ENCODE peak calls at places on chromosomes 6 and 20, in four cellular contexts. One of them, this sample, is unnamed.

GRCh38 chr6:106509420-106510089 is 119.7 kb downstream of the RTN4IP1 start:
- DNase-seq in esophagus squamous epithelium: no peak
- DNase-seq in Peyer's patch: no peak
- DNase-seq in PC-9: no peak
- DNase-seq in this sample: peak; percentile 73

GRCh38 chr20:47360489-47361267 is 4.2 kb upstream of the ZMYND8 start:
- DNase-seq in esophagus squamous epithelium: peak; percentile 16
- DNase-seq in Peyer's patch: peak; percentile 78
- DNase-seq in PC-9: peak; percentile 84
- DNase-seq in this sample: peak; percentile 55

GRCh38 chr20:12557224-12557623 is 451.5 kb upstream of the SPTLC3 start:
- DNase-seq in esophagus squamous epithelium: no peak
- DNase-seq in Peyer's patch: no peak
- DNase-seq in PC-9: no peak
- DNase-seq in this sample: no peak

GRCh38 chr6:44202332-44202971 is 14.3 kb upstream of the MYMX start:
- DNase-seq in esophagus squamous epithelium: no peak
- DNase-seq in Peyer's patch: no peak
- DNase-seq in PC-9: no peak
- DNase-seq in this sample: no peak

GRCh38 chr6:126955621-126956020 is 162.8 kb upstream of the RSPO3 start:
- DNase-seq in esophagus squamous epithelium: no peak
- DNase-seq in Peyer's patch: no peak
- DNase-seq in PC-9: peak; percentile 65
- DNase-seq in this sample: no peak

GRCh38 chr6:72940265-72940664 is 285.0 kb downstream of the KHDC1L start:
- DNase-seq in esophagus squamous epithelium: no peak
- DNase-seq in Peyer's patch: no peak
- DNase-seq in PC-9: no peak
- DNase-seq in this sample: no peak

GRCh38 chr6:55130806-55131324 is 43.5 kb upstream of the HCRTR2 start:
- DNase-seq in esophagus squamous epithelium: no peak
- DNase-seq in Peyer's patch: no peak
- DNase-seq in PC-9: no peak
- DNase-seq in this sample: no peak

GRCh38 chr6:150622941-150623874 is 23.5 kb downstream of the PLEKHG1 start:
- DNase-seq in esophagus squamous epithelium: no peak
- DNase-seq in Peyer's patch: no peak
- DNase-seq in PC-9: no peak
- DNase-seq in this sample: no peak

DNA sequence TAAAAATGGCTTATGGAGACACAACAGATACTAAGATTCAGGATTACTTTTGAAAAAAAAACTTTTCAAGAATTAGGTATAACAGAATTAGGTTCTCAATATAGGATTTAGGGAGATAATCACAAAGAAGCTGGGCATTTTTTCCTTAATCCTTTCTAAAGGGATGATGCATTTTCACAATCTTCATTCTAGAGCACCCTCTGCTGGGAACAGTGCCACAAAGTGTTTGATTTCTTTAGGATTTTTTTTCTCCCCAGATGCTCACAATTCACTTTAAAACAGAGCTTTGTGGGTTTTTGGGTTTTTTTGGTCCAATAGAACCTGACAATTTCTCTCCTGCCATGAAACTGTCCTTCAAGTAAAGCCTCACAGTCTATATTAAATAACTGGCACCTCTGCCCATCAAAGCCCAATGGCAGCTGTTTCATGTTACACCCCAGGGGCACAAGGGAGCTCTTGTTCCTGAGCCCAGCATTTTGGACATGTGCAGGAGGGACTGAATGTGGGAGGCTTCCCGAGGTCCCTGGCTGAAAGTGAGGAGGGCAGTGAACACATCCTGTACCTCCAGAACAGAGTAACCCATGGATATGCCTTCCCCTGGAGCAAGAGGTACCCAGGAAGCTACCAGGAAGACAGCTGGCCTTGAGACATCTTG is 39.7 kb downstream of the PREP start:
- DNase-seq in esophagus squamous epithelium: no peak
- DNase-seq in Peyer's patch: no peak
- DNase-seq in PC-9: no peak
- DNase-seq in this sample: no peak
- TF ChIP-seq CTCF in esophagus squamous epithelium: no peak
- TF ChIP-seq CTCF in Peyer's patch: peak; percentile 32
- TF ChIP-seq CTCF in PC-9: peak; percentile 61
- TF ChIP-seq CTCF in this sample: no peak

DNA sequence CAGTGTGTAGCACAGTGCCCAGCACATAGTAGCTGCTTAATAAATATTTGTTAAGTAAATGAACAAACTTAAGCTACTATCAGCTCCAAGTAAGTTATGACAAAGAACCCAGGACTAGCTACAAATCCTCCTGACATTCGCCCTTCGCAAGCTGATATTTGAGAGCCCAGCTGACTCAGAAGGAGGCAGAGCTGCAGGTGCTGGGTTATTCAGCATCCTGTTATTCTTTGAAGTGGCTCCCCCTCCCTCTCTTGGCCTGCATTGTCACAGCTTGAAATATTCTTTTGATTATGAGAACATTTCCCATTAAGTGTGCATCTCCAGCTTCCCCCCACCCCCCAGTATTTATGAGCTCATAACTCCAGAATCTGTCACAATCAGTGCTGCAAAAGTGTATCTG is 78.8 kb upstream of the RALY start:
- DNase-seq in esophagus squamous epithelium: no peak
- DNase-seq in Peyer's patch: no peak
- DNase-seq in PC-9: peak; percentile 47
- DNase-seq in this sample: no peak
- TF ChIP-seq CTCF in esophagus squamous epithelium: no peak
- TF ChIP-seq CTCF in Peyer's patch: no peak
- TF ChIP-seq CTCF in PC-9: peak; percentile 35
- TF ChIP-seq CTCF in this sample: no peak

DNA sequence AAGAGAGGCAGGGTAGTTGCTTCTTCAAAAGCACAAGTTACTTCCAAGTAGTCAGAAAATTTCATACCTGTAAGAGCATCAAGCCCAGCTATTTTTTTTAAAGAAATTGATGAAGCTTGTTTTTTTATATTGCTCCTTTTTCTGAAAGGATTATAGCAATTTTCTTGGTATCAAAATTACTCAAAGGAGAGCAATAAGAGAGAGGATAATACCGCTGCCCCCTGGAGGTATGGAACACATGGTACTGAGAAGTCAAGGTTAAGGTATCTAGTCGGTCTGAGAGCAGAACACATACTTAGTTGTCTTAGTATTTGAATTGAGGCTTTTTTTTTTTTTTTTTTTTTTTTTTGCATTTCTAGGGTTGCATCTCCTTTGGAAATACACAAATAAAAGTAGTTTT is 59.4 kb downstream of the ADGRF5 start:
- DNase-seq in esophagus squamous epithelium: no peak
- DNase-seq in Peyer's patch: no peak
- DNase-seq in PC-9: no peak
- DNase-seq in this sample: no peak
- TF ChIP-seq CTCF in esophagus squamous epithelium: no peak
- TF ChIP-seq CTCF in Peyer's patch: no peak
- TF ChIP-seq CTCF in PC-9: no peak
- TF ChIP-seq CTCF in this sample: peak; percentile 15

GRCh38 chr20:46207783-46208182 is 89.7 kb downstream of the CD40 start:
- DNase-seq in esophagus squamous epithelium: no peak
- DNase-seq in Peyer's patch: no peak
- DNase-seq in PC-9: no peak
- DNase-seq in this sample: no peak

GRCh38 chr20:46205349-46205748 is 87.2 kb downstream of the CD40 start:
- DNase-seq in esophagus squamous epithelium: no peak
- DNase-seq in Peyer's patch: no peak
- DNase-seq in PC-9: no peak
- DNase-seq in this sample: no peak

GRCh38 chr20:46204594-46205205 is 86.6 kb downstream of the CD40 start:
- DNase-seq in esophagus squamous epithelium: no peak
- DNase-seq in Peyer's patch: no peak
- DNase-seq in PC-9: no peak
- DNase-seq in this sample: no peak

GRCh38 chr20:46207031-46207549 is 89.0 kb downstream of the CD40 start:
- DNase-seq in esophagus squamous epithelium: no peak
- DNase-seq in Peyer's patch: no peak
- DNase-seq in PC-9: peak; percentile 27
- DNase-seq in this sample: no peak

GRCh38 chr20:46206025-46206424 is 87.9 kb downstream of the CD40 start:
- DNase-seq in esophagus squamous epithelium: no peak
- DNase-seq in Peyer's patch: no peak
- DNase-seq in PC-9: peak; percentile 38
- DNase-seq in this sample: peak; percentile 90
- TF ChIP-seq CTCF in esophagus squamous epithelium: no peak
- TF ChIP-seq CTCF in Peyer's patch: no peak
- TF ChIP-seq CTCF in PC-9: no peak
- TF ChIP-seq CTCF in this sample: no peak

DNA sequence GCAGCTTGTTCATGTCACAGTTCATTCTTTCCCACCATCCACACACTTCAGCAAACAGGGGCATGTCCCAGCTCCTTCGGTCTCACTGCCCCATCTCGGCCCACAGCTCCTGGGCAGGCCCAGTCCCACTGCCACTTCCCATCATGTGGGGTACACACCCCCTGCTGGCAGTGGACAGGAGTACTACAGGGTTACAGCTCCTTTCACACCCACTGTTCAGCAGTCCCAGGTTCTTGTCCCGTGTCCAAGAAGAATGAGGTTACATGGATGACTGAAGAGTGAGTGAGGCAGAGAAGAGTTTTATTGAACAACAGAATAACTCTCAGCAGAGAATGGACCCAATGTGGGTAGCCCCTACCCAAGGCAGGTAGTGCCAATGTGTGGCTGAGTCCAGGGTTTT is 77.8 kb upstream of the SMLR1 start:
- DNase-seq in esophagus squamous epithelium: no peak
- DNase-seq in Peyer's patch: no peak
- DNase-seq in PC-9: no peak
- DNase-seq in this sample: no peak
- TF ChIP-seq CTCF in esophagus squamous epithelium: no peak
- TF ChIP-seq CTCF in Peyer's patch: no peak
- TF ChIP-seq CTCF in PC-9: peak; percentile 21
- TF ChIP-seq CTCF in this sample: no peak

GRCh38 chr20:41853803-41854202 is 235.6 kb upstream of the CHD6 start:
- DNase-seq in esophagus squamous epithelium: no peak
- DNase-seq in Peyer's patch: no peak
- DNase-seq in PC-9: no peak
- DNase-seq in this sample: no peak

GRCh38 chr20:41848180-41848579 is 230.0 kb upstream of the CHD6 start:
- DNase-seq in esophagus squamous epithelium: no peak
- DNase-seq in Peyer's patch: no peak
- DNase-seq in PC-9: no peak
- DNase-seq in this sample: no peak
- TF ChIP-seq CTCF in esophagus squamous epithelium: no peak
- TF ChIP-seq CTCF in Peyer's patch: no peak
- TF ChIP-seq CTCF in PC-9: peak; percentile 41
- TF ChIP-seq CTCF in this sample: no peak

This sample was measured in CD14-positive monocyte.